ENCODE peak calls at places on chromosomes 11 and 22, in five cellular contexts. One of them, this sample, is unnamed.

GRCh38 chr11:9662273-9662672 is 1.6 kb upstream of the SWAP70 start:
- DNase-seq in effector memory CD4-positive, alpha-beta T cell: no peak
- DNase-seq in uterus: no peak
- DNase-seq in right lobe of liver: no peak
- DNase-seq in CD8-positive, alpha-beta T cell: no peak
- DNase-seq in this sample: no peak

GRCh38 chr11:66600219-66600923 is 7.4 kb downstream of the CCS start:
- DNase-seq in CD8-positive, alpha-beta T cell: no peak
- DNase-seq in right lobe of liver: no peak
- DNase-seq in uterus: no peak
- DNase-seq in effector memory CD4-positive, alpha-beta T cell: no peak
- DNase-seq in this sample: peak; percentile 31

GRCh38 chr11:70267405-70267950 is 3.0 kb upstream of the PPFIA1 start:
- DNase-seq in uterus: no peak
- DNase-seq in right lobe of liver: no peak
- DNase-seq in CD8-positive, alpha-beta T cell: no peak
- DNase-seq in effector memory CD4-positive, alpha-beta T cell: no peak
- DNase-seq in this sample: no peak

GRCh38 chr22:24105018-24105360 is 76.3 kb upstream of the SUSD2 start:
- DNase-seq in CD8-positive, alpha-beta T cell: no peak
- DNase-seq in right lobe of liver: no peak
- DNase-seq in effector memory CD4-positive, alpha-beta T cell: no peak
- DNase-seq in uterus: no peak
- DNase-seq in this sample: peak; percentile 34

GRCh38 chr11:110243804-110244203 is 52.6 kb downstream of the RDX start:
- DNase-seq in CD8-positive, alpha-beta T cell: no peak
- DNase-seq in uterus: no peak
- DNase-seq in right lobe of liver: no peak
- DNase-seq in effector memory CD4-positive, alpha-beta T cell: no peak
- DNase-seq in this sample: no peak

GRCh38 chr11:61917357-61918109 is at the start of gene RAB3IL1:
- DNase-seq in uterus: peak; percentile 65
- DNase-seq in right lobe of liver: peak; percentile 75
- DNase-seq in effector memory CD4-positive, alpha-beta T cell: no peak
- DNase-seq in CD8-positive, alpha-beta T cell: no peak
- DNase-seq in this sample: peak; percentile 53

GRCh38 chr11:60803273-60803936 is 18.3 kb downstream of the MS4A10 start:
- DNase-seq in right lobe of liver: no peak
- DNase-seq in CD8-positive, alpha-beta T cell: no peak
- DNase-seq in effector memory CD4-positive, alpha-beta T cell: no peak
- DNase-seq in uterus: no peak
- DNase-seq in this sample: no peak

GRCh38 chr11:116813170-116813569 is 9.9 kb downstream of the APOA4 start:
- DNase-seq in right lobe of liver: no peak
- DNase-seq in uterus: no peak
- DNase-seq in CD8-positive, alpha-beta T cell: no peak
- DNase-seq in effector memory CD4-positive, alpha-beta T cell: no peak
- DNase-seq in this sample: no peak

GRCh38 chr11:124329787-124330478 is 9.9 kb upstream of the OR8D2 start:
- DNase-seq in effector memory CD4-positive, alpha-beta T cell: no peak
- DNase-seq in CD8-positive, alpha-beta T cell: no peak
- DNase-seq in right lobe of liver: no peak
- DNase-seq in uterus: no peak
- DNase-seq in this sample: peak; percentile 47

GRCh38 chr22:39972656-39973055 is 12.5 kb downstream of the TMA7B start:
- DNase-seq in right lobe of liver: no peak
- DNase-seq in CD8-positive, alpha-beta T cell: no peak
- DNase-seq in uterus: no peak
- DNase-seq in effector memory CD4-positive, alpha-beta T cell: no peak
- DNase-seq in this sample: no peak

GRCh38 chr11:95886462-95886861 is 37.4 kb downstream of the MTMR2 start:
- DNase-seq in right lobe of liver: no peak
- DNase-seq in CD8-positive, alpha-beta T cell: no peak
- DNase-seq in effector memory CD4-positive, alpha-beta T cell: no peak
- DNase-seq in uterus: no peak
- DNase-seq in this sample: no peak

GRCh38 chr11:129700701-129701100 is 114.9 kb upstream of the TMEM45B start:
- DNase-seq in effector memory CD4-positive, alpha-beta T cell: no peak
- DNase-seq in right lobe of liver: no peak
- DNase-seq in CD8-positive, alpha-beta T cell: no peak
- DNase-seq in uterus: no peak
- DNase-seq in this sample: no peak

GRCh38 chr11:57324886-57325734 is at the start of gene TNKS1BP1:
- DNase-seq in uterus: peak; percentile 99
- DNase-seq in CD8-positive, alpha-beta T cell: peak; percentile 84
- DNase-seq in right lobe of liver: peak; percentile 98
- DNase-seq in effector memory CD4-positive, alpha-beta T cell: peak; percentile 83
- DNase-seq in this sample: peak; percentile 98

GRCh38 chr11:108973402-108974119 is 308.7 kb downstream of the DDX10 start:
- DNase-seq in uterus: no peak
- DNase-seq in right lobe of liver: no peak
- DNase-seq in CD8-positive, alpha-beta T cell: no peak
- DNase-seq in effector memory CD4-positive, alpha-beta T cell: no peak
- DNase-seq in this sample: peak; percentile 89

GRCh38 chr22:38865201-38866023 is 6.6 kb downstream of the CBX6 start:
- DNase-seq in CD8-positive, alpha-beta T cell: no peak
- DNase-seq in effector memory CD4-positive, alpha-beta T cell: no peak
- DNase-seq in right lobe of liver: peak; percentile 11
- DNase-seq in uterus: no peak
- DNase-seq in this sample: no peak

GRCh38 chr11:16791494-16791961 is 53.1 kb downstream of the C11orf58 start:
- DNase-seq in effector memory CD4-positive, alpha-beta T cell: no peak
- DNase-seq in CD8-positive, alpha-beta T cell: no peak
- DNase-seq in uterus: no peak
- DNase-seq in right lobe of liver: peak; percentile 55
- DNase-seq in this sample: peak; percentile 97

GRCh38 chr22:23533328-23533762 is 46.7 kb downstream of the IGLL1 start:
- DNase-seq in uterus: no peak
- DNase-seq in CD8-positive, alpha-beta T cell: no peak
- DNase-seq in effector memory CD4-positive, alpha-beta T cell: no peak
- DNase-seq in right lobe of liver: no peak
- DNase-seq in this sample: peak; percentile 46

GRCh38 chr11:3710485-3711259 is 39.5 kb upstream of the CHRNA10 start:
- DNase-seq in effector memory CD4-positive, alpha-beta T cell: no peak
- DNase-seq in uterus: no peak
- DNase-seq in CD8-positive, alpha-beta T cell: no peak
- DNase-seq in right lobe of liver: no peak
- DNase-seq in this sample: no peak

GRCh38 chr22:21632237-21632895 is at the start of gene CCDC116:
- DNase-seq in uterus: no peak
- DNase-seq in CD8-positive, alpha-beta T cell: peak; percentile 38
- DNase-seq in right lobe of liver: no peak
- DNase-seq in effector memory CD4-positive, alpha-beta T cell: peak; percentile 65
- DNase-seq in this sample: no peak

DNA sequence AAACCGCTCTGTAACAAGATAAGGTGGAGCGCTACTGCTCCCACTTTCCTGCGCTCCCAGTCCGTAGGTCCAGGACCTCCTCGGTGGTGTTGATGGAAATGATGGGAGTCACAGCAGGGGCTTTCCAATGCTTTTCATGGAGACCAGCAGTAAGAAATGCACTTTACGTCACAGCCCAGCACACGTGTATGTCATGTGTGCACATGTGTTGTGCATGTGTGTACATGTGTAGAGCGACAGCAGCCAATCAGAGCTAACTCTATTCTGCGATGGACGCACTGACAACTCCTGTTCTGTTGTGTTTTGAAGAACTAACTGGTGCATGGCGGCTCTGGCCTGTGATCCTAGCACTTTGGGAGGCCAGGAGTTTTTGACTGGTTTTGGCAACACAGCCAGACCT is 1.2 kb downstream of the CHID1 start:
- DNase-seq in CD8-positive, alpha-beta T cell: no peak
- DNase-seq in uterus: no peak
- DNase-seq in right lobe of liver: no peak
- DNase-seq in effector memory CD4-positive, alpha-beta T cell: no peak
- DNase-seq in this sample: no peak
- H3K4me3 ChIP-seq in CD8-positive, alpha-beta T cell: no peak overlapping the region
- H3K4me3 ChIP-seq in uterus: no peak overlapping the region
- H3K4me3 ChIP-seq in right lobe of liver: no peak overlapping the region
- H3K4me3 ChIP-seq in effector memory CD4-positive, alpha-beta T cell: no peak overlapping the region
- H3K4me3 ChIP-seq in this sample: no peak overlapping the region

GRCh38 chr11:93532285-93532789 is 10.9 kb downstream of the SMCO4 start:
- DNase-seq in uterus: no peak
- DNase-seq in right lobe of liver: no peak
- DNase-seq in CD8-positive, alpha-beta T cell: no peak
- DNase-seq in effector memory CD4-positive, alpha-beta T cell: no peak
- DNase-seq in this sample: no peak
- H3K4me3 ChIP-seq in uterus: no peak overlapping the region
- H3K4me3 ChIP-seq in right lobe of liver: no peak overlapping the region
- H3K4me3 ChIP-seq in CD8-positive, alpha-beta T cell: no peak overlapping the region
- H3K4me3 ChIP-seq in effector memory CD4-positive, alpha-beta T cell: no peak overlapping the region
- H3K4me3 ChIP-seq in this sample: no peak overlapping the region

GRCh38 chr22:46417268-46417580 is 81.7 kb downstream of the TRMU start:
- DNase-seq in right lobe of liver: no peak
- DNase-seq in effector memory CD4-positive, alpha-beta T cell: no peak
- DNase-seq in uterus: no peak
- DNase-seq in CD8-positive, alpha-beta T cell: no peak
- DNase-seq in this sample: no peak
- H3K4me3 ChIP-seq in right lobe of liver: no peak overlapping the region
- H3K4me3 ChIP-seq in effector memory CD4-positive, alpha-beta T cell: no peak overlapping the region
- H3K4me3 ChIP-seq in uterus: no peak overlapping the region
- H3K4me3 ChIP-seq in CD8-positive, alpha-beta T cell: no peak overlapping the region
- H3K4me3 ChIP-seq in this sample: no peak overlapping the region

DNA sequence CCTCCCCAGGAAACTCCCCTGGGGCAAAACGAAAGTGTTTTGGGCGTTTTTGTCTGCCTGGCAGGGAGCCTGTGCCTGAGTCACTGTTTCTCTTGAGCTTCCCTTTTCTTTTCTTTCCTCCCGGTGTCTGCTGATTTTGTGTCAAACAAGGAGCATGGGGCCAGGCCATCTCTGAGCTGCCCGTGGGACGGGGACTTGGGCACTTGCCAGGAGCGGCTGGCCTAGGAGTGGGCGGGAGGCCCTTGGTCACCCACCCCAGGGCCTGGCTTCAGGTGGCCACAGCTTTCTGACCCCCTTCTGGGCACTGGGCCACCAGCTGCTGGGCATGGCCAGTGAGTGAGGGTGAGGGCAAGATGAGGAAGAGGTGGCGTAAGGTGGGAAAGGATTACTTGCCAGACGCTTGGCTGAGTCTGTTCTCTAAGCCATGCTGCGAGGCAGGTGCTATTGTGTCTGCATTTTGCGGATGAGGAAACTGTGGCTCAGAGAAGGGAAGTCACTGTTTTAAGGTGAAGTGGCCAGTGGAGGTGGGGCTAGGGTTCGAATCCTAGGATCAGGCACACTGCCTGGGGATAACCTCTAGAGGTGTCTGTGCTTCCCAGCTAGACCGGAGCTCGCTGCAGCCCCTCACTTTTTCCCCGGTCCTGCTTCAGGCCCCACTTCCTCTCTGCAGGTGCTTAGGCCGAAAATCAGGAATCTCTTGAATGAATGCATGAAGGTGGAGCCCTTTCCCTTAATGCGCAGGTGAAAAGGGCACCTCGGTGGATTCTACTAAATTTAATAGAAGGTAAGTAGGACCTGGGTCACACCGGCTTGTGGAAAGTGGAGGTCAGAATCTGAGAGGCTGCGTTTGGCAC is 7.8 kb upstream of the NFAM1 start:
- DNase-seq in CD8-positive, alpha-beta T cell: no peak
- DNase-seq in right lobe of liver: peak; percentile 66
- DNase-seq in effector memory CD4-positive, alpha-beta T cell: no peak
- DNase-seq in uterus: peak; percentile 25
- DNase-seq in this sample: peak; percentile 31
- H3K4me3 ChIP-seq in CD8-positive, alpha-beta T cell: no peak overlapping the region
- H3K4me3 ChIP-seq in right lobe of liver: no peak overlapping the region
- H3K4me3 ChIP-seq in effector memory CD4-positive, alpha-beta T cell: no peak overlapping the region
- H3K4me3 ChIP-seq in uterus: no peak overlapping the region
- H3K4me3 ChIP-seq in this sample: peak overlapping the region; percentile 28

DNA sequence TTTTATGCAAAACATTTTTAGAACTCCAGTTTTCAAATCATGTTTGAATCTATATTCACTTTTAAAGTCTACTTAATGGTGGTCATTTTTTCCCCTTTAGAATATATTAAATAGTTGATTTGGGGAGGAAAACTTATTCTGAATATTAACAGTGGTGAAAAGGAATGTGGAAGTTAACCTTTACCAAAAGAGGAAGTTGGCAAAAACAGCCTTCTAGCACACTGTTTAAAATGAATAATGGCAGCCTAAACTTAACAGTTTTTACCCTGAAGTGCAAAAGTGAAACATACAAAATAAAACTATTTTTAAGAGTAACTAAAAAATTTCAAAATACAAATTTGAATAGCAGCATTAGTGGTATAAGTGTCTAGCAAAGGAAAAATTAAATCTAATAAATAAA is 86.4 kb downstream of the GRK3 start:
- DNase-seq in uterus: no peak
- DNase-seq in CD8-positive, alpha-beta T cell: no peak
- DNase-seq in right lobe of liver: no peak
- DNase-seq in effector memory CD4-positive, alpha-beta T cell: no peak
- DNase-seq in this sample: no peak
- H3K4me3 ChIP-seq in uterus: no peak overlapping the region
- H3K4me3 ChIP-seq in CD8-positive, alpha-beta T cell: no peak overlapping the region
- H3K4me3 ChIP-seq in right lobe of liver: no peak overlapping the region
- H3K4me3 ChIP-seq in effector memory CD4-positive, alpha-beta T cell: no peak overlapping the region
- H3K4me3 ChIP-seq in this sample: no peak overlapping the region

GRCh38 chr11:32436751-32437405 is 1.5 kb upstream of the WT1 start:
- DNase-seq in right lobe of liver: no peak
- DNase-seq in uterus: peak; percentile 41
- DNase-seq in CD8-positive, alpha-beta T cell: no peak
- DNase-seq in effector memory CD4-positive, alpha-beta T cell: no peak
- DNase-seq in this sample: no peak
- H3K4me3 ChIP-seq in right lobe of liver: no peak overlapping the region
- H3K4me3 ChIP-seq in uterus: peak overlapping the region; percentile 72
- H3K4me3 ChIP-seq in CD8-positive, alpha-beta T cell: no peak overlapping the region
- H3K4me3 ChIP-seq in effector memory CD4-positive, alpha-beta T cell: no peak overlapping the region
- H3K4me3 ChIP-seq in this sample: peak overlapping the region; percentile 72

DNA sequence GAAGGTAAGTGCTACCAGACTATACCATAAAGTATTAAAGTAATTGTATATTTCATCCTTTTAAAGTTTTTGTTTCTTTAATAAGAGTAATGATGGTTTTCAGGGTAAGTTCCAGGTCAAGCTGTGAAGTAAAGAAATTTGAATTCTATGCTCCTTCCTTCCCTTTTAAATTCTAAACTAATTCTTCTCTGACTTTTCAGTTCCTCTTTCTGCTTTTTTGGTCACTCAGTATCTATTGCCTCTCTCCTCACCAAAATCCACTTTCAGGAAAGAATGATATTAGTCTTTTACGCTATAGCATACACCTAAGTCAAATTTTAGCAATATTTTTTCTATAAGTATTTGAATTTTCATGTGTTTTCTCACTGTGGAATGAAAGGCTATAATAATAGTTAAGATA is 8.2 kb downstream of the MMP8 start:
- DNase-seq in right lobe of liver: no peak
- DNase-seq in uterus: no peak
- DNase-seq in effector memory CD4-positive, alpha-beta T cell: no peak
- DNase-seq in CD8-positive, alpha-beta T cell: no peak
- DNase-seq in this sample: no peak
- H3K4me3 ChIP-seq in right lobe of liver: no peak overlapping the region
- H3K4me3 ChIP-seq in uterus: no peak overlapping the region
- H3K4me3 ChIP-seq in effector memory CD4-positive, alpha-beta T cell: no peak overlapping the region
- H3K4me3 ChIP-seq in CD8-positive, alpha-beta T cell: no peak overlapping the region
- H3K4me3 ChIP-seq in this sample: no peak overlapping the region

GRCh38 chr22:45502215-45503070 is at the start of gene FBLN1:
- DNase-seq in right lobe of liver: no peak
- DNase-seq in effector memory CD4-positive, alpha-beta T cell: no peak
- DNase-seq in uterus: peak; percentile 70
- DNase-seq in CD8-positive, alpha-beta T cell: no peak
- DNase-seq in this sample: no peak
- H3K4me3 ChIP-seq in right lobe of liver: peak within 1 kb of the TSS; percentile 42
- H3K4me3 ChIP-seq in effector memory CD4-positive, alpha-beta T cell: peak within 1 kb of the TSS; percentile 42
- H3K4me3 ChIP-seq in uterus: peak within 1 kb of the TSS; percentile 66
- H3K4me3 ChIP-seq in CD8-positive, alpha-beta T cell: no peak within 1 kb of the TSS
- H3K4me3 ChIP-seq in this sample: peak within 1 kb of the TSS; percentile 51